ENCODE peak calls at places on chromosomes 12 and 14, in four cellular contexts. A is H1, F is HepG2, E is GM12878. S is an unnamed sample.

GRCh38 chr14:31027847-31028246 is 1.7 kb upstream of the STRN3 start:
- DNase-seq in A (no peak), E (no peak), F (no peak), S (no peak)

GRCh38 chr14:54465654-54466053 is 23.1 kb downstream of the GMFB start:
- DNase-seq in E (no peak), F (no peak), A (no peak), S (no peak)

GRCh38 chr14:33551963-33552362 is 398.9 kb downstream of the EGLN3 start:
- DNase-seq in A (no peak), F (no peak), E (no peak), S (no peak)

GRCh38 chr14:104586832-104587620 is 7.5 kb downstream of the C14orf180 start:
- DNase-seq in F (no peak), A (no peak), E (no peak), S (no peak)

GRCh38 chr12:94289551-94290312 is 141.4 kb downstream of the PLXNC1 start:
- DNase-seq in F (no peak), E (no peak), A (no peak), S (no peak)

GRCh38 chr14:83291716-83292115 is 1758.1 kb upstream of the SEL1L start:
- DNase-seq in E (no peak), A (no peak), F (no peak), S (no peak)

GRCh38 chr12:12070674-12071661 is at the start of gene BCL2L14:
- DNase-seq in E (peak; percentile 36), F (peak; percentile 59), A (no peak), S (no peak)

GRCh38 chr14:99159341-99160340 is 112.4 kb downstream of the BCL11B start:
- DNase-seq in A (no peak), F (no peak), E (no peak), S (no peak)

GRCh38 chr14:65054471-65055085 is 47.7 kb downstream of the MAX start:
- DNase-seq in F (no peak), E (no peak), A (no peak), S (no peak)

GRCh38 chr12:32901553-32901952 is 5.0 kb upstream of the PKP2 start:
- DNase-seq in F (peak; percentile 53), E (no peak), A (no peak), S (no peak)

DNA sequence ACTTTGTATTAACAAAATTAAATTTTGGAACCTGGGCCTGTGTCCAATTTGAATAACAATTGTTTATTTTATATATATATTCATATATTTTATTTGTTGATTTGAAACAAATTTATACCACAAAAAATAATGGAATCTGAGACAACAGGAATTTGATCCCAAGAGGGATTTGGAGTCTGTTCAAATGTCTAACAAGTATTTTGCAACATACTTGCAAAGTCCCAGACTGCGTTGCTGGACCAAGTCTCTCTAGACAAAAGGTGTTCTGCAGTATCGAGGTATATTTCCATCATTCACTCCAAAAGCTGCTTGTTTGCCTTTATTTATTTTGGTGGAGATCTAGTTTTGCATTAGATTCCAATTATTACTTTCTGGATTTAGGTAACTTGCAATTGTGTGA is 68.7 kb upstream of the PTPRR start:
- DNase-seq in A (no peak), F (no peak), E (no peak), S (no peak)
- TF ChIP-seq SUZ12 in A (no peak), F (no peak), E (no peak), S (no peak)

DNA sequence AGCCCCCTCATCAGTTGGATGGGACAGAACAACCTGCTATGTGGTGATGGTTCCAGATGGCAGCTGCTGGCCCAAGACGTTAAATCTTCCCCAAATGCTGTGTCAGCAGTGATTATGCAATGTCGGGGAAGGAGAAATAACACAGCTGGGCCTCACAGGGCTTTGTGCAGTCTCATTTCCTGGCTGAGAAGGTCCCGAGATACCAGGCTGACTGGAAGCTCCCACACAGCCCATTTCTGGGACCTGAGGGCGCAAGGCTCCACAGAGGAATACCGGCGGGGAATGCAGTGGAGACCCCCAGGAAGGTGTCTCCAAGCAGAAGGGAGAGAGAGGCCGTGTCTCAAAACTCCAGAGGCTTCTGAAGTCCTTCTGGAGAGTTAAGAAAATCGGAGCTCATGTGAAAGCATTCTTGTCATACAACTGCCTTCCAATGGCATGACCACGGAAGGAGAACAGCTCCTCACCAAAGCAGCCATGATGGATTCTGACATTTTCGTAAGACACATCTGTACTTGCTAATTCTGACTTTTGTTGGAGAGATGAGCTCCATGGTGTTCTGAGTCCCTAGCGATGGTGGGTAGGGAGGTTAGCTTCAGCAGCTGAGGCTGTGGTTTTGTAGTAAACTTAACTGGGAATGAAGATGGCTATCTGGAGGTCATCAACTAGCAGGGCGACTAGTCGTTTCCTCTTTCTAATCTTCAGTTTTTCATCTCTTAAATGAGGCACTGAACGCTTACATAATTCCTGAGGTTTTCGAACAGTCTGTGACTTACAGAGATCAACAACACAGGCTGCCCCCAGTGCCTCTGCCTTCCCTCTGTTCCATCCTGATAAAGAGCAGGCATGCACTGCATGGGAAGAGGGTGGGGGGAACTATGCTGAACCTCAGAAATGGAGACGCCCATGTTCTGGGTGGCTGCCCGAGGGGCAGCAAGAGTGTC is 28.4 kb upstream of the DICER1 start:
- DNase-seq in F (no peak), E (no peak), A (no peak), S (no peak)
- H3K4me3 ChIP-seq in F (no peak overlapping the region), E (no peak overlapping the region), A (no peak overlapping the region), S (no peak overlapping the region)

DNA sequence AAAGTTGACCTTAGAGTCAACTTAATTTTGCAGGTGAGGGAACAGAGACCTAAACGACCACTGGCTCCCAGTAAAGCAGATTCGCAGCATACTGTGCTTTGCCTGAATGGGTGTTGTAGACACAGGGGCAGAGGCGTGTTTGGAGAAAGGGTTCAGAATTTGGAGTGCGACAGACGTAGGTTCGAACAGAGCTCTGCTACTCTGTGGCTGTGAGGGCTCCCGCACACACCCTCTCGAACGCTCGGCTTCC is 240 bp upstream of the TOMM20L start:
- DNase-seq in E (peak; percentile 5), F (no peak), A (peak; percentile 19), S (no peak)
- TF ChIP-seq SUZ12 in E (no peak), F (no peak), A (no peak), S (no peak)

GRCh38 chr12:69431604-69432222 is 38.5 kb upstream of the FRS2 start:
- DNase-seq in E (no peak), A (no peak), F (no peak), S (no peak)

GRCh38 chr12:69433653-69434052 is 36.5 kb upstream of the FRS2 start:
- DNase-seq in F (no peak), E (no peak), A (no peak), S (no peak)

GRCh38 chr12:69428351-69429048 is 41.7 kb upstream of the FRS2 start:
- DNase-seq in A (no peak), F (no peak), E (no peak), S (no peak)

GRCh38 chr12:69435644-69436043 is 34.5 kb upstream of the FRS2 start:
- DNase-seq in E (no peak), A (no peak), F (no peak), S (no peak)

DNA sequence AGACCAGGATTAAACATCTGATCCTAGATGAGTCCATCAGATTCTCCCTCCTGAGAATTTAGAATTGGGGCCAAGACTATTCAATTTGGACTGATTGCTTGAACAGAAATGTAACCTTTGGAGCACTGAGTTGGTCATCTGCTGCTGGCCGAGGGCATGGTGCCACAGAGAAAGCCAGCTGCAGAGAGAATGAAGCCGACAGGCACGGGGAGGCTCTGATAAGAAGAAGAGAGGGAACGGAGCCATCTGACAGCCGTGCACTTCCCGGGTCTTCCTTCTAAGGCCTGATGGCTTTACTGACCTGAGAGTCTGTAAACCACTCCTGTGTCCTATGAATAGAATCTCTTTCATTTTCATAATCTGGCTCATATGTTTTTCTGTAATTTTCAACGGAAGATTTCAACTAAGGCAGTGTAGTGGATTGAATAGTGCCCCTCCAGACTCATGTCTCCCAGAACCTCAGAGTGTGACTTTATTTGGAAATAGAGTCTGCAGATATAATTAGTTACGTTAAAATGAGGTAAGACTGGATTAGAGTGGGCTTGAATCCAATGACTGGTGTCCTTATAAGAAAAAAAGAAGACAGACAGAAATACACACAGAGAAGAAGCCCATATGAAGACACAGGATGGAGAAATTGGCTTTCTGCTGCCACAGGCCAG is 39.1 kb upstream of the FRS2 start:
- DNase-seq in E (no peak), F (no peak), A (no peak), S (no peak)
- H3K4me3 ChIP-seq in E (no peak overlapping the region), F (no peak overlapping the region), A (no peak overlapping the region), S (no peak overlapping the region)

DNA sequence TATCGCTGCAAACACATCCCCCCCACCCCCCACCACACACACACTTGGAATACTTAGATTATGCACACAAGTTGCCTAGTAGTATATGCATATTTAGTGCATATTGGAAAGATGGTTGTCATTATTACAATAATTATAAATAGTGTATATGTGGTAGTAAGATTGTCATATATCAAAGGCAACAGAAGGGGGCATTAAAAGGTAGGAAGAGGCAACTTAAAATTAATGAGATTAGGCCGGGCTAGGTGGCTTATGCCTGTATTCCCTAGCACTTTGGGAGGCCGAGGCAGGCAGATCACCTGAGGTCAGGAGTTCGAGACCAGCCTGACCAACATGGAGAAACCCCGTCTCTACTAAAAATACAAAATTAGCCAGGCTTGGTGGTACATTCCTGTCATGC is 52.1 kb downstream of the GSC start:
- DNase-seq in E (no peak), A (no peak), F (no peak), S (no peak)
- TF ChIP-seq SUZ12 in E (no peak), A (no peak), F (no peak), S (no peak)

DNA sequence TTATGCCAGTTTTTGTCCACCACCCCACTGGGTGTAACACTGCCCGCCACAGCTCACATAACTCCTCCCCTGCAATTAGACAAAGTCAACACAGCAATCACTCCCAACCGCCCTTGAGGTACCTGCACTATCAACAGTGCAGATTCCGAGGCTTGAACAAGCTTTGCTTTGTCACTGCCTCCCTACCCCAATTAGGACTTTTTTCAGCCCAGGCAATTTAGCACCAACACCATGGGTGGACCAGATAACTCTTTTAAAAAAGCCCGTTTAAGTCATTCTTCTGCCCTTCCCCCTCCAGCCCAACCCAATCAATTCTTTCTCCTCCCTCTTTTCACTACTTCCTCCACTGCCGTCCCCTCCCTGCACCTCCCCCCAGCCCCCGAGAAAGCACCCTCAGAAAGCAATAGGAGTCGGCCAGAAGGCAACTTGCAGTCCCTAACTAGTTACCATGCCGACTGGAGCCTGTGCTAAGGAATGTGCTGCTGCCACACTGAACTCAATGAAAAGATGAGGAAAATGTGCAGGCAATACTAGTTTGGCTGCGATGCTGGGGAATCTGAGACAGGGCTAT is 45.7 kb upstream of the OTX2 start:
- DNase-seq in E (no peak), F (peak; percentile 8), A (no peak), S (peak; percentile 68)
- H3K4me3 ChIP-seq in E (no peak overlapping the region), F (no peak overlapping the region), A (peak overlapping the region; percentile 35), S (peak overlapping the region; percentile 32)

GRCh38 chr12:96241484-96242256 is 47.5 kb downstream of the ELK3 start:
- DNase-seq in E (no peak), A (no peak), F (no peak), S (no peak)
- TF ChIP-seq SUZ12 in E (no peak), A (no peak), F (no peak), S (no peak)

S was measured in NT2/D1.